ENCODE peak calls at places on chromosomes 2 and 18, in ten cellular contexts. C is neural progenitor cell; B is mesenchymal stem cell; M is cardiac fibroblast; G is A549; A is GM12865; U is GM12878; R is HCT116; E is GM06990; L is naive thymus-derived CD4-positive, alpha-beta T cell. W is an unnamed sample.

GRCh38 chr2:187302146-187302545 is 145.9 kb downstream of the CALCRL start:
- DNase-seq in C (no peak), B (peak; percentile 14), M (peak; percentile 52), G (no peak), A (no peak), U (no peak), R (no peak), E (no peak), L (no peak), W (no peak)

GRCh38 chr18:3761266-3761665 is 311.3 kb downstream of the TGIF1 start:
- DNase-seq in C (no peak), B (no peak), M (no peak), G (no peak), A (no peak), U (no peak), R (no peak), E (no peak), L (no peak), W (no peak)

GRCh38 chr2:72864500-72864899 is 22.7 kb upstream of the SPR start:
- DNase-seq in C (no peak), B (peak; percentile 17), M (peak; percentile 22), G (peak; percentile 28), A (peak; percentile 60), U (no peak), R (no peak), E (peak; percentile 46), L (no peak), W (no peak)

GRCh38 chr2:237987263-237987662 is 20.4 kb downstream of the UBE2F start:
- DNase-seq in C (no peak), B (no peak), M (no peak), G (no peak), A (no peak), U (no peak), R (no peak), E (no peak), L (no peak), W (no peak)

GRCh38 chr18:79393626-79394401 is 1.9 kb upstream of the NFATC1 start:
- DNase-seq in C (peak; percentile 76), B (peak; percentile 95), M (peak; percentile 95), G (peak; percentile 71), A (no peak), U (no peak), R (peak; percentile 44), E (no peak), L (peak; percentile 49), W (peak; percentile 38)

GRCh38 chr2:151560289-151560688 is 150.6 kb downstream of the RIF1 start:
- DNase-seq in C (no peak), B (peak; percentile 85), M (peak; percentile 39), G (peak; percentile 30), A (no peak), U (no peak), R (no peak), E (no peak), L (no peak), W (no peak)

GRCh38 chr2:3300224-3300623 is 77.4 kb downstream of the EIPR1 start:
- DNase-seq in C (no peak), B (no peak), M (no peak), G (no peak), A (no peak), U (no peak), R (no peak), E (no peak), L (no peak), W (peak; percentile 7)

GRCh38 chr18:37393945-37394609 is 171.5 kb downstream of the CELF4 start:
- DNase-seq in C (peak; percentile 95), B (peak; percentile 89), M (peak; percentile 95), G (peak; percentile 10), A (peak; percentile 26), U (no peak), R (no peak), E (peak; percentile 16), L (no peak), W (peak; percentile 46)

GRCh38 chr2:69143726-69144360 is 130.9 kb downstream of the ANTXR1 start:
- DNase-seq in C (no peak), B (no peak), M (no peak), G (no peak), A (no peak), U (no peak), R (no peak), E (no peak), L (no peak), W (peak; percentile 44)

GRCh38 chr2:192940767-192941166 is 746.0 kb upstream of the TMEFF2 start:
- DNase-seq in C (peak; percentile 17), B (no peak), M (no peak), G (no peak), A (no peak), U (no peak), R (no peak), E (no peak), L (no peak), W (no peak)

GRCh38 chr2:189613650-189614420 is 33.2 kb upstream of the SLC40A1 start:
- DNase-seq in C (no peak), B (peak; percentile 69), M (peak; percentile 75), G (peak; percentile 37), A (no peak), U (no peak), R (no peak), E (no peak), L (no peak), W (no peak)

GRCh38 chr2:202432776-202433175 is 56.6 kb downstream of the BMPR2 start:
- DNase-seq in C (no peak), B (no peak), M (no peak), G (no peak), A (no peak), U (no peak), R (no peak), E (no peak), L (no peak), W (no peak)

DNA sequence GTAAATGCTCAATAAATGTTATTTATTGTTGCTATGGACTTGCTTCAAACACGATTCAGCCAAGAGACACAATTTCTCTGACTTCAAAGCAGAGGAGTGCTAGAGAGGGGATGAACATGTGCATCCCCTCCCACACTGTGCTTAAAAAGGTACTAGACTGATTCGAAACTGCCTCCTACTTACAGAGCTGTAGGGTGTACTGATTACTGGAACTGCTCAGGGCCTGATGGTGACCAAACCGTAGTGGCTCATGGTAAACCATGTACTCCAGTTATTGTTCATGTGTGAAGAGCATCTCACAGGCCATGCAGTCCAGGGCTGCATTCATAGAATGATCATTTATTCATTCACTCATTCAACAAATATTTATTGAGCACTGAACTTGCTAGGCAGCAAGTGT is 245.6 kb downstream of the RAD51AP2 start:
- DNase-seq in C (no peak), B (no peak), M (no peak), G (no peak), A (no peak), U (no peak), R (no peak), E (no peak), L (no peak), W (no peak)
- H3K4me3 ChIP-seq in C (no peak overlapping the region), B (no peak overlapping the region), M (no peak overlapping the region), G (no peak overlapping the region), A (no peak overlapping the region), U (no peak overlapping the region), R (no peak overlapping the region), E (no peak overlapping the region), L (no peak overlapping the region), W (no peak overlapping the region)

GRCh38 chr2:216013080-216013909 is at the start of gene MREG:
- DNase-seq in C (peak; percentile 91), B (peak; percentile 79), M (peak; percentile 80), G (peak; percentile 76), A (peak; percentile 91), U (no peak), R (peak; percentile 57), E (peak; percentile 84), L (peak; percentile 78), W (peak; percentile 87)

GRCh38 chr2:216011320-216011849 is 2.0 kb downstream of the MREG start:
- DNase-seq in C (no peak), B (no peak), M (no peak), G (no peak), A (no peak), U (no peak), R (no peak), E (no peak), L (no peak), W (no peak)

GRCh38 chr2:216014006-216014405 is 655 bp upstream of the MREG start:
- DNase-seq in C (no peak), B (no peak), M (no peak), G (no peak), A (no peak), U (no peak), R (no peak), E (no peak), L (no peak), W (no peak)

GRCh38 chr2:216012830-216013079 is 596 bp downstream of the MREG start:
- DNase-seq in C (no peak), B (no peak), M (no peak), G (no peak), A (no peak), U (no peak), R (no peak), E (no peak), L (no peak), W (no peak)

GRCh38 chr2:216012133-216012829 is 1.1 kb downstream of the MREG start:
- DNase-seq in C (no peak), B (peak; percentile 40), M (no peak), G (peak; percentile 63), A (no peak), U (no peak), R (no peak), E (no peak), L (no peak), W (peak; percentile 67)
- H3K4me3 ChIP-seq in C (peak overlapping the region; percentile 92), B (peak overlapping the region; percentile 91), M (peak overlapping the region; percentile 67), G (peak overlapping the region; percentile 70), A (peak overlapping the region; percentile 98), U (peak overlapping the region; percentile 94), R (peak overlapping the region; percentile 78), E (peak overlapping the region; percentile 98), L (peak overlapping the region; percentile 65), W (peak overlapping the region; percentile 97)

DNA sequence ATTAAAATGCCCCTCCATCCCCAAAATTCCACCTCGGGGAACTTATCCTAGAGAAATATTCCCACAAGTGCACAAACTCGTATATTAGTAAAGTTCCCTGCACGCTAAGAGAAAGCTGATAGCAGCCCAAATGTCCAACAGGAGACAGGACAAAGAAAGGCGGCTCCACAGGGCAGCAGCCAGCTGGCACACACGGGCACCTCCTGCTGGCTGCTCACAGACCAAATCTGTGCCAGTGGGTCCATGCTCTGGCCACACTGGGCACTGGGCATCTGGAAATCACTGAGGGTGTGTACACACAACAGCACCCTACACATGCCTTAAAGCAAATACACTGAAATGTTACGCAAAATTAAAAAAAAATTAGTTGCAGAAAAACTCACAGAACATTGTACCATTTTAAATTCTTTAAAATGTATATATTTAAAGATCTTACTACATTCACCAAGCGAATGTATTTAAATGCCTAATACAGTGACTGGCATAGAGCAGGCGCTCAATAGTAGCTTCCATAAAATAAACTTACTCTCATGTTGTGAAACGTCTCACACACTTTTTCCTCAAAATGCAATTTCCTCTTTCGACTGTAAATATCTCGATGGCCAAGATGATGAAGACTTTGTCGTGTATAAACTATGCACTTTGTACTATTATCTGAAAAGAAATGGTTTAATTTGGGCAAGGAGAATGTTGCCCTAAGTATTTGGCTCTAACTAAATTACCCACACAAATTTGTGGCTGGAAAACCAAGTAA is 19.4 kb downstream of the ZNF516 start:
- DNase-seq in C (no peak), B (no peak), M (no peak), G (peak; percentile 36), A (no peak), U (no peak), R (no peak), E (no peak), L (no peak), W (no peak)
- H3K4me3 ChIP-seq in C (no peak overlapping the region), B (peak overlapping the region; percentile 79), M (no peak overlapping the region), G (peak overlapping the region; percentile 44), A (no peak overlapping the region), U (no peak overlapping the region), R (no peak overlapping the region), E (peak overlapping the region; percentile 24), L (no peak overlapping the region), W (no peak overlapping the region)

GRCh38 chr2:219522111-219523030 is 8.1 kb downstream of the ASIC4 start:
- DNase-seq in C (peak; percentile 83), B (peak; percentile 71), M (peak; percentile 58), G (no peak), A (no peak), U (no peak), R (peak; percentile 79), E (no peak), L (no peak), W (no peak)
- H3K4me3 ChIP-seq in C (peak overlapping the region; percentile 40), B (peak overlapping the region; percentile 31), M (peak overlapping the region; percentile 18), G (no peak overlapping the region), A (no peak overlapping the region), U (no peak overlapping the region), R (peak overlapping the region; percentile 49), E (no peak overlapping the region), L (no peak overlapping the region), W (no peak overlapping the region)

W was measured in Caco-2.